ENCODE peak calls at places on chromosome 9, in ten cellular contexts. Y is lung; W is CD4-positive, alpha-beta T cell; G is IMR-90; A is epithelial cell of proximal tubule; F is astrocyte of the spinal cord; H is K562; Q is left ventricle myocardium inferior; D is fibroblast of pulmonary artery; I is psoas muscle. J is an unnamed sample.

GRCh38 chr9:2053883-2054845 is 39.0 kb downstream of the SMARCA2 start:
- DNase-seq in Y (no peak), W (peak), G (peak), A (peak), F (peak), H (no peak), Q (no peak), D (peak), I (no peak), J (no peak)

GRCh38 chr9:6076856-6077255 is 61.4 kb upstream of the RANBP6 start:
- DNase-seq in Y (no peak), W (no peak), G (peak), A (no peak), F (no peak), H (no peak), Q (no peak), D (peak), I (no peak), J (no peak)

GRCh38 chr9:7656648-7657047 is 142.9 kb downstream of the DMAC1 start:
- DNase-seq in Y (no peak), W (no peak), G (peak), A (no peak), F (peak), H (no peak), Q (no peak), D (peak), I (no peak), J (peak)

GRCh38 chr9:69252436-69252835 is 72.6 kb upstream of the ENTREP1 start:
- DNase-seq in Y (no peak), W (no peak), G (no peak), A (no peak), F (no peak), H (no peak), Q (no peak), D (no peak), I (no peak), J (no peak)

GRCh38 chr9:133477992-133478850 is 678 bp downstream of the SLC2A6 start:
- DNase-seq in Y (no peak), W (no peak), G (peak), A (no peak), F (no peak), H (peak), Q (peak), D (peak), I (no peak), J (no peak)

GRCh38 chr9:118609355-118610044 is 759.7 kb downstream of the BRINP1 start:
- DNase-seq in Y (no peak), W (no peak), G (no peak), A (peak), F (peak), H (no peak), Q (no peak), D (peak), I (no peak), J (no peak)

GRCh38 chr9:37302277-37302676 is 120.2 kb upstream of the GRHPR start:
- DNase-seq in Y (no peak), W (no peak), G (no peak), A (no peak), F (no peak), H (no peak), Q (no peak), D (no peak), I (no peak), J (no peak)

GRCh38 chr9:71608021-71608420 is 160.3 kb downstream of the CEMIP2 start:
- DNase-seq in Y (no peak), W (no peak), G (no peak), A (no peak), F (no peak), H (no peak), Q (no peak), D (no peak), I (no peak), J (no peak)

GRCh38 chr9:135490980-135491444 is 9.5 kb upstream of the MRPS2 start:
- DNase-seq in Y (no peak), W (no peak), G (no peak), A (no peak), F (no peak), H (no peak), Q (no peak), D (no peak), I (no peak), J (no peak)

GRCh38 chr9:110116543-110116885 is 91.4 kb downstream of the C9orf152 start:
- DNase-seq in Y (no peak), W (no peak), G (peak), A (peak), F (peak), H (no peak), Q (no peak), D (peak), I (no peak), J (no peak)

GRCh38 chr9:27599102-27599501 is 25.8 kb upstream of the C9orf72 start:
- DNase-seq in Y (no peak), W (no peak), G (no peak), A (no peak), F (no peak), H (no peak), Q (no peak), D (no peak), I (no peak), J (no peak)

GRCh38 chr9:27602954-27603353 is 29.7 kb upstream of the C9orf72 start:
- DNase-seq in Y (no peak), W (no peak), G (no peak), A (no peak), F (no peak), H (no peak), Q (no peak), D (no peak), I (no peak), J (no peak)

GRCh38 chr9:27599521-27600234 is 26.4 kb upstream of the C9orf72 start:
- DNase-seq in Y (no peak), W (no peak), G (no peak), A (no peak), F (no peak), H (no peak), Q (no peak), D (no peak), I (no peak), J (no peak)

GRCh38 chr9:27600254-27600653 is 27.0 kb upstream of the C9orf72 start:
- DNase-seq in Y (no peak), W (no peak), G (no peak), A (no peak), F (no peak), H (no peak), Q (no peak), D (no peak), I (no peak), J (no peak)

GRCh38 chr9:27602107-27602836 is 29.0 kb upstream of the C9orf72 start:
- DNase-seq in Y (no peak), W (no peak), G (no peak), A (no peak), F (no peak), H (no peak), Q (no peak), D (no peak), I (no peak), J (no peak)
- TF ChIP-seq CTCF in Y (no peak), W (no peak), G (no peak), A (no peak), F (no peak), H (no peak), Q (no peak), D (no peak), I (no peak), J (no peak)

DNA sequence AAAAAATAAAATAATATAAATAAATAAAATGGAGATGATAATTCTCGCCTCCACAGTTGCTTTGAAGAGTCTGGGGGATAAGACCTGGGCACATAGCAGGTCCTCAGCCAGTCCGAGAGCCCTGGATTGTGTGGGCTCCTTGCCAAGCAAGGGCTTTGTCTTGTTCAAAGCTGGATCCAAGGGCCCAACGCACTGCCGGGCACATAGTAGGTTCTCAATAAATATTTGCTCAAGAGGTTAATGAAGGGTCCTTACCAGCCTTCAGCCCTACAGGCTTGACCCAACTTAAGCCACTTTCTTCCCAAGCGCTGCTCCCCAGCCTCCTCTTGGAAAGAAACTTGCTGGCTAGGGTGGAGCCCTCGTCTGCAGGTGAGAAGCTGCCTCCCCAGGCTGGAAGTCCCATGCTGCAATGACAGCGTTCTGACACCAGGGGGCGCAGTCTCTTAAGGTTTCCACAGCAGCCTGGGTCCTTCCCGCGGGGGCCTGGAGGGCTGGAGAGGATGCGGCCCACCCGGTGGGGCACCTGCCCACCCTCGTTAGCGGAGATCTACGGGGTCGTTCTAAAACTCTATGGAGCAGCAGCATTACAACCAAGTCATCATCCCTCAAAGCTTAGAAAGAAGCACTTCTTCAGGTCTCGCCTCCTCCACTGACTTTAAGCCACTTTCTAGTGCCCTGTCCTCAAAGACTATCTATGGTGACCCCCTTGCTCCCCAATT is 115.2 kb downstream of the LHX2 start:
- DNase-seq in Y (peak), W (peak), G (peak), A (no peak), F (peak), H (peak), Q (peak), D (peak), I (peak), J (peak)
- TF ChIP-seq CTCF in Y (peak), W (peak), G (peak), A (peak), F (peak), H (peak), Q (peak), D (peak), I (peak), J (peak)

DNA sequence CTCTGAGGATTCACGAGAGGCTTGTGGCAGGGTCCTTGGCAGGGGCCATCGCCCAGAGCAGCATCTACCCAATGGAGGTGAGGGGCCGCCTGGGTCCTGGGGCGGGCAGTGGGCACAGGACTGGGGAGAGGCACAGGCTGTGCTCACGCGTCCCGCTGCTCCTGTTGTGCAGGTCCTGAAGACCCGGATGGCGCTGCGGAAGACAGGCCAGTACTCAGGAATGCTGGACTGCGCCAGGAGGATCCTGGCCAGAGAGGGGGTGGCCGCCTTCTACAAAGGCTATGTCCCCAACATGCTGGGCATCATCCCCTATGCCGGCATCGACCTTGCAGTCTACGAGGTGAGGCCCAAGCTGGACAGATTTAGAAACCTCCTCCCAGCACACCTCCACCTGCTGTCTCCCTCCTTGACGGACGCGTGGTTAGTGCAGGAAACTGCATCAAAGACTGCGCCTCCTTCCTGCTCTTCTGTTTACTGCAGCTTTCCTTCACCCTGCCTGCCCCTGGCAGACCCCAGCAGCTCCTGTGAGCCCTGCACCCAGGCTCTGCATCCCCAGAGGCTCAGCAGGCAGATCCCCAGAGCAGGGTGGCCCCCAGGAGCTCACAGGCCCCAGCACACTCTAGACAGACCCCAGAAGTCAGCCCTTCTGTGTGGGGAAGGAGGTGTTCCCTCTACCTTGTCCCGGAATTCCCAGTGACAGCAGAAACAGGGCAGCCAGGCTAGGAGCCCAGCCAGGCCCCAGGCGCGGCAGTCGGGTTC is 21.2 kb downstream of the PTGES2 start:
- DNase-seq in Y (no peak), W (no peak), G (no peak), A (no peak), F (no peak), H (no peak), Q (no peak), D (no peak), I (no peak), J (no peak)
- TF ChIP-seq CTCF in Y (no peak), W (no peak), G (no peak), A (no peak), F (no peak), H (no peak), Q (no peak), D (no peak), I (no peak), J (no peak)

DNA sequence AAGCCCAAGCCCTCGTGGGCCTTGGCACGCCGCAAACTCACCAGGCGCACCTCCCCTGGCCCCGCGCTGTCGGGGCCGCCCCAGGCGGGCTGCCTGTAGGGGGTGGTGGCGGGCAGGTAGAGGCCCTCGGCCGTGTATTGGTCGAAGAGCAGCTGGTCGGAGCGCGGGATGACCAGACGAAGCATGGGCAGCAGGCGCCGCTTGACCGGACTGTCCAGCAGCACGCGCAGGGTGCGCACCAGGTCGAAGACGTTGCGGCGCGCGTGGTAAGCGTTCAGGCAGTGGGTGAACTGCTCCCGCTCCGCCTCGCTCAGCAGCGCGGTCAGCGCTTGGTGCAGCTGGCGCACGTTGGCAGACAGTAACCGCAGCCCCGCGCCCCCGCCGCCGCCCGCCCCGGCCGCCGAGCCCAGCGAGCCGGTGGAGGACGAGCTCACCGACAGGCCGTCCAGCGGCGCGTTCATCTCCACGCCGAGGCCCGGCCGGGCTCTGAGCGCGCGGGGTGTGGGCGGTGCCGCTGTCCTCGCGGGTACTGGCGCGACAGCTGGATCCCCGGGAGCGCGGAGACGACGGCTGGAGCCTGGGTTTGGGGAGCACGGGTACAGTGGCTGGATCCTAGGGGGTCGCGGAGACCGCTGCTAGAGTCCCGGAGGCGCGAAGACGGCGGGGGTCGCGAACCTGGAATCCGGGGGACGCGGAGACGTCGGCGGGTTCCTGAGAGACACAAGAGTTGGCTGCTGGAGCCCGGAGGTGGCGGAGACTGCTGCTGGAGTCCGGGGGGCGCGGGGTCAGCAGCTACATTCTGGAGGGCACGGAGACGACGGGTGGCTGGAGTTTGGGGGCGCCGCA is 709 bp downstream of the WHRN start:
- DNase-seq in Y (peak), W (peak), G (peak), A (no peak), F (peak), H (peak), Q (peak), D (peak), I (peak), J (peak)
- TF ChIP-seq CTCF in Y (no peak), W (no peak), G (peak), A (peak), F (peak), H (peak), Q (no peak), D (peak), I (no peak), J (no peak)

GRCh38 chr9:114247086-114247485 is 75.8 kb upstream of the ORM1 start:
- DNase-seq in Y (no peak), W (no peak), G (no peak), A (no peak), F (no peak), H (no peak), Q (no peak), D (no peak), I (no peak), J (no peak)

GRCh38 chr9:114249424-114250234 is 73.3 kb upstream of the ORM1 start:
- DNase-seq in Y (no peak), W (no peak), G (no peak), A (no peak), F (no peak), H (no peak), Q (no peak), D (no peak), I (no peak), J (no peak)

GRCh38 chr9:114246558-114246957 is 76.3 kb upstream of the ORM1 start:
- DNase-seq in Y (no peak), W (no peak), G (peak), A (no peak), F (no peak), H (no peak), Q (no peak), D (no peak), I (no peak), J (no peak)

GRCh38 chr9:114247491-114247890 is 75.4 kb upstream of the ORM1 start:
- DNase-seq in Y (no peak), W (no peak), G (no peak), A (no peak), F (no peak), H (no peak), Q (no peak), D (no peak), I (no peak), J (no peak)

DNA sequence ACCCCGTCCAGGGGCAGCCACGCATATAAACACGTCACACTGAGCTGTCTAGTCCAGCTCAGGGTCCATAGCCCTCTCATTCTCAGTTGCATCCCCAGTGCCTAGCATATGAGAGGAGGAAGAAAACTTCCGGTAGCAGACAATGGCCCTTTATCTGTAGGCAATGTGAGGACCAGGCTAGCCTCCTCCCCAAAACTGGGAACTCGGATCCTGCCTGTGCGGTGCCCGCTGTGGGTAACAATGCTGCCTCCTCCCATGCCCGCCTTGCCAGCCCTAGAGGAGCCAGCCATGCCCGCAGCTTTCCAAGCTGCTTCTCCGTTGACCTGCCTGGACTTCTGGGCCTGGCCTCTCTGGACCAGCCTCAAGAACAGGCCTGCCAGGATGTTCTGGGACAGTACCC is 74.6 kb upstream of the ORM1 start:
- DNase-seq in Y (no peak), W (no peak), G (no peak), A (no peak), F (no peak), H (no peak), Q (no peak), D (no peak), I (no peak), J (no peak)
- TF ChIP-seq CTCF in Y (no peak), W (no peak), G (no peak), A (no peak), F (no peak), H (no peak), Q (no peak), D (no peak), I (no peak), J (no peak)

DNA sequence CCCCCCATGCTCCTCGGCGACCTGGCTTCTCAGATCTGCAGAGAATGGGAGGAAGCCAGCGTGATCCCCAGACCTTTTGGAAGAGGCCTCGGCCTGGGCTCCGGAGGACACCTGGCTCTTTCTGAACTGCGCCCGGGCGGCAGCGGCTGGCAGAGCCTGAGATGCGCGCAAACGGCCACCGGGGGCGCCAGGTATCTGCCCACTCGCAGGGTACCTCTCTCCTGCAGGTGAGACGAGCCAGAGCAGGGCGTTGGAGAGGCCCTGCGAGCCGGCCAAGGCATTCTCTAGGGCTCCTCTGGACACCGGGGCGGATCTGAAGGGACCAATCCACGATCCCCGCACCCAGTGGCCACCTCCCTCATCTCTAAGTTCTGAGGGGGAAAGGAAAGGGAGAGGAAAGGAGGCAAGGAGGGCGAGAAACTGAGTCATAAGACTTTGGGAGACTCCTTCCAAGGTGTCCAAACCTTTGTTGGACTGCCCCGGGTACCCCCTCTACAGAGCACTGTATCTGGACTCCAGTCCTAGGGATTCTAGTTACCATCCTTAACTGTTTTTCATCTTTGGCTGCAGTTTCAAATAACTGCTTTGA is 55.0 kb upstream of the SLC46A2 start:
- DNase-seq in Y (no peak), W (no peak), G (no peak), A (no peak), F (no peak), H (peak), Q (no peak), D (no peak), I (no peak), J (no peak)
- TF ChIP-seq CTCF in Y (no peak), W (no peak), G (no peak), A (no peak), F (peak), H (peak), Q (no peak), D (no peak), I (no peak), J (no peak)

DNA sequence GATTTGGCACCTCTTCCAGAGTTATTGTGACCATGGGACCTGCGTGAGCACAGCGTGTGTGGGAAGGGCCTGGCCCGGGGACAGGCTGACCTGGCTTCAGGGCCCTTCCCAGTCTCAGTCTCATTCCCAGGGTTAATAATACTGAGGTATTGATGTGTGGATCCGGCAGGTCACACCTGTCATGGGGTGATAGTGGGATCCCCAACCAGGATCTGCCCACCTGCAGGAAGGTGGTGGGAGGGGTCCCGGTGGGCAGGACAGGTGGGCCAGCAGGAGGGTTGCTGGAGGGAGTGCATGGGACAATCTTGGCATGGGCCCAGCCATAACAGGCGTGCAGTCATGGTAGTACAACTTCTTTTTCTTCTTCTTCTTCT is 55.4 kb downstream of the COL15A1 start:
- DNase-seq in Y (no peak), W (no peak), G (no peak), A (no peak), F (no peak), H (no peak), Q (no peak), D (no peak), I (no peak), J (no peak)
- TF ChIP-seq CTCF in Y (no peak), W (no peak), G (no peak), A (no peak), F (no peak), H (peak), Q (peak), D (no peak), I (no peak), J (peak)

GRCh38 chr9:91775708-91776028 is 174.4 kb downstream of the ROR2 start:
- DNase-seq in Y (no peak), W (no peak), G (no peak), A (no peak), F (no peak), H (no peak), Q (no peak), D (no peak), I (no peak), J (no peak)
- TF ChIP-seq CTCF in Y (no peak), W (no peak), G (no peak), A (no peak), F (no peak), H (no peak), Q (peak), D (no peak), I (no peak), J (peak)

J was measured in Calu3.